ENCODE peak calls at places on chromosomes 5 and 9, in five cellular contexts. One of them, this sample, is unnamed.

GRCh38 chr5:171750316-171750788 is 35.3 kb upstream of the SMIM23 start:
- DNase-seq in ELR: peak
- DNase-seq in NB4: peak
- DNase-seq in stimulated activated CD8-positive, alpha-beta memory T cell treated with anti-CD3 and anti-CD28 coated beads, Interleukin-15, amount 100 ng/mL, for 4 hours: no peak
- DNase-seq in stimulated activated CD4-positive, alpha-beta T cell treated with anti-CD3 and anti-CD28 coated beads, Interleukin-1b, Interleukin-23, amount 100 ng/mL, for 1 hour: no peak
- DNase-seq in this sample: peak

GRCh38 chr5:64688965-64689364 is 1.3 kb upstream of the SHISAL2B start:
- DNase-seq in ELR: no peak
- DNase-seq in NB4: no peak
- DNase-seq in stimulated activated CD8-positive, alpha-beta memory T cell treated with anti-CD3 and anti-CD28 coated beads, Interleukin-15, amount 100 ng/mL, for 4 hours: no peak
- DNase-seq in stimulated activated CD4-positive, alpha-beta T cell treated with anti-CD3 and anti-CD28 coated beads, Interleukin-1b, Interleukin-23, amount 100 ng/mL, for 1 hour: no peak
- DNase-seq in this sample: no peak

GRCh38 chr5:74919487-74919886 is 53.3 kb upstream of the FAM169A start:
- DNase-seq in ELR: peak
- DNase-seq in NB4: peak
- DNase-seq in stimulated activated CD8-positive, alpha-beta memory T cell treated with anti-CD3 and anti-CD28 coated beads, Interleukin-15, amount 100 ng/mL, for 4 hours: no peak
- DNase-seq in stimulated activated CD4-positive, alpha-beta T cell treated with anti-CD3 and anti-CD28 coated beads, Interleukin-1b, Interleukin-23, amount 100 ng/mL, for 1 hour: no peak
- DNase-seq in this sample: no peak

GRCh38 chr9:88737876-88738275 is 202.9 kb downstream of the NXNL2 start:
- DNase-seq in ELR: no peak
- DNase-seq in NB4: no peak
- DNase-seq in stimulated activated CD8-positive, alpha-beta memory T cell treated with anti-CD3 and anti-CD28 coated beads, Interleukin-15, amount 100 ng/mL, for 4 hours: no peak
- DNase-seq in stimulated activated CD4-positive, alpha-beta T cell treated with anti-CD3 and anti-CD28 coated beads, Interleukin-1b, Interleukin-23, amount 100 ng/mL, for 1 hour: no peak
- DNase-seq in this sample: no peak

GRCh38 chr9:126150411-126151030 is 176.1 kb upstream of the MVB12B start:
- DNase-seq in ELR: no peak
- DNase-seq in NB4: no peak
- DNase-seq in stimulated activated CD8-positive, alpha-beta memory T cell treated with anti-CD3 and anti-CD28 coated beads, Interleukin-15, amount 100 ng/mL, for 4 hours: no peak
- DNase-seq in stimulated activated CD4-positive, alpha-beta T cell treated with anti-CD3 and anti-CD28 coated beads, Interleukin-1b, Interleukin-23, amount 100 ng/mL, for 1 hour: no peak
- DNase-seq in this sample: peak

GRCh38 chr9:38244971-38245370 is 147.5 kb upstream of the ALDH1B1 start:
- DNase-seq in ELR: no peak
- DNase-seq in NB4: no peak
- DNase-seq in stimulated activated CD8-positive, alpha-beta memory T cell treated with anti-CD3 and anti-CD28 coated beads, Interleukin-15, amount 100 ng/mL, for 4 hours: no peak
- DNase-seq in stimulated activated CD4-positive, alpha-beta T cell treated with anti-CD3 and anti-CD28 coated beads, Interleukin-1b, Interleukin-23, amount 100 ng/mL, for 1 hour: no peak
- DNase-seq in this sample: peak

GRCh38 chr5:15585826-15586591 is 86.0 kb downstream of the FBXL7 start:
- DNase-seq in ELR: no peak
- DNase-seq in NB4: no peak
- DNase-seq in stimulated activated CD8-positive, alpha-beta memory T cell treated with anti-CD3 and anti-CD28 coated beads, Interleukin-15, amount 100 ng/mL, for 4 hours: no peak
- DNase-seq in stimulated activated CD4-positive, alpha-beta T cell treated with anti-CD3 and anti-CD28 coated beads, Interleukin-1b, Interleukin-23, amount 100 ng/mL, for 1 hour: no peak
- DNase-seq in this sample: no peak

GRCh38 chr5:158039441-158039840 is 180.5 kb upstream of the CLINT1 start:
- DNase-seq in ELR: no peak
- DNase-seq in NB4: no peak
- DNase-seq in stimulated activated CD8-positive, alpha-beta memory T cell treated with anti-CD3 and anti-CD28 coated beads, Interleukin-15, amount 100 ng/mL, for 4 hours: no peak
- DNase-seq in stimulated activated CD4-positive, alpha-beta T cell treated with anti-CD3 and anti-CD28 coated beads, Interleukin-1b, Interleukin-23, amount 100 ng/mL, for 1 hour: no peak
- DNase-seq in this sample: no peak

GRCh38 chr9:35690447-35691324 is 961 bp upstream of the TPM2 start:
- DNase-seq in ELR: peak
- DNase-seq in NB4: peak
- DNase-seq in stimulated activated CD8-positive, alpha-beta memory T cell treated with anti-CD3 and anti-CD28 coated beads, Interleukin-15, amount 100 ng/mL, for 4 hours: no peak
- DNase-seq in stimulated activated CD4-positive, alpha-beta T cell treated with anti-CD3 and anti-CD28 coated beads, Interleukin-1b, Interleukin-23, amount 100 ng/mL, for 1 hour: no peak
- DNase-seq in this sample: peak